ENCODE peak calls at places on chromosomes 12 and 14, in seven cellular contexts. One of them, this sample, is unnamed.
A peak's percentile ranks its signal among the peaks of the same experiment; 100 is the strongest.

GRCh38 chr14:71712478-71712877 is 219.8 kb upstream of the RGS6 start:
- DNase-seq in HCT116: no peak
- DNase-seq in right lobe of liver: no peak
- DNase-seq in adipocyte: no peak
- DNase-seq in IMR-90: no peak
- DNase-seq in HFF-Myc: no peak
- DNase-seq in endothelial cell of umbilical vein: no peak
- DNase-seq in this sample: no peak

GRCh38 chr12:6771091-6771495 is 1.2 kb upstream of the LAG3 start:
- DNase-seq in right lobe of liver: no peak
- DNase-seq in endothelial cell of umbilical vein: peak; percentile 69
- DNase-seq in adipocyte: no peak
- DNase-seq in HFF-Myc: no peak
- DNase-seq in HCT116: no peak
- DNase-seq in IMR-90: no peak
- DNase-seq in this sample: no peak

GRCh38 chr12:8841778-8842177 is 19.4 kb downstream of the A2ML1 start:
- DNase-seq in HFF-Myc: no peak
- DNase-seq in IMR-90: no peak
- DNase-seq in HCT116: no peak
- DNase-seq in right lobe of liver: no peak
- DNase-seq in endothelial cell of umbilical vein: no peak
- DNase-seq in adipocyte: no peak
- DNase-seq in this sample: no peak

GRCh38 chr12:97313471-97314190 is 149.0 kb upstream of the RMST start:
- DNase-seq in endothelial cell of umbilical vein: no peak
- DNase-seq in HCT116: no peak
- DNase-seq in HFF-Myc: no peak
- DNase-seq in adipocyte: no peak
- DNase-seq in right lobe of liver: no peak
- DNase-seq in IMR-90: no peak
- DNase-seq in this sample: no peak

GRCh38 chr12:86669010-86669409 is 412.8 kb upstream of the MGAT4C start:
- DNase-seq in HCT116: no peak
- DNase-seq in right lobe of liver: no peak
- DNase-seq in HFF-Myc: no peak
- DNase-seq in endothelial cell of umbilical vein: no peak
- DNase-seq in adipocyte: no peak
- DNase-seq in IMR-90: no peak
- DNase-seq in this sample: no peak

GRCh38 chr12:45235087-45236025 is 19.5 kb downstream of the ANO6 start:
- DNase-seq in IMR-90: peak; percentile 69
- DNase-seq in adipocyte: peak; percentile 70
- DNase-seq in HFF-Myc: no peak
- DNase-seq in endothelial cell of umbilical vein: peak; percentile 87
- DNase-seq in HCT116: peak; percentile 62
- DNase-seq in right lobe of liver: no peak
- DNase-seq in this sample: no peak

GRCh38 chr14:94655169-94655710 is 43.0 kb downstream of the SERPINA3 start:
- DNase-seq in adipocyte: no peak
- DNase-seq in right lobe of liver: no peak
- DNase-seq in HCT116: no peak
- DNase-seq in HFF-Myc: no peak
- DNase-seq in IMR-90: no peak
- DNase-seq in endothelial cell of umbilical vein: no peak
- DNase-seq in this sample: no peak

GRCh38 chr12:101713059-101713682 is 15.7 kb downstream of the CHPT1 start:
- DNase-seq in endothelial cell of umbilical vein: no peak
- DNase-seq in adipocyte: no peak
- DNase-seq in IMR-90: no peak
- DNase-seq in right lobe of liver: peak; percentile 69
- DNase-seq in HCT116: no peak
- DNase-seq in HFF-Myc: no peak
- DNase-seq in this sample: peak; percentile 41

GRCh38 chr14:38171197-38171596 is 36.5 kb upstream of the SSTR1 start:
- DNase-seq in IMR-90: peak; percentile 33
- DNase-seq in adipocyte: no peak
- DNase-seq in HCT116: no peak
- DNase-seq in endothelial cell of umbilical vein: no peak
- DNase-seq in right lobe of liver: no peak
- DNase-seq in HFF-Myc: peak; percentile 31
- DNase-seq in this sample: no peak

GRCh38 chr14:104181761-104182530 is 43.6 kb downstream of the KIF26A start:
- DNase-seq in HFF-Myc: no peak
- DNase-seq in right lobe of liver: no peak
- DNase-seq in endothelial cell of umbilical vein: no peak
- DNase-seq in adipocyte: no peak
- DNase-seq in IMR-90: no peak
- DNase-seq in HCT116: peak; percentile 6
- DNase-seq in this sample: no peak

GRCh38 chr14:96059519-96060135 is 20.5 kb downstream of the C14orf132 start:
- DNase-seq in HFF-Myc: no peak
- DNase-seq in IMR-90: no peak
- DNase-seq in adipocyte: no peak
- DNase-seq in right lobe of liver: no peak
- DNase-seq in endothelial cell of umbilical vein: no peak
- DNase-seq in HCT116: no peak
- DNase-seq in this sample: no peak

GRCh38 chr14:66624319-66624937 is 116.5 kb downstream of the GPHN start:
- DNase-seq in endothelial cell of umbilical vein: peak; percentile 71
- DNase-seq in HCT116: peak; percentile 48
- DNase-seq in right lobe of liver: peak; percentile 52
- DNase-seq in HFF-Myc: peak; percentile 44
- DNase-seq in adipocyte: peak; percentile 73
- DNase-seq in IMR-90: peak; percentile 69
- DNase-seq in this sample: peak; percentile 71

GRCh38 chr12:61629702-61630101 is 630.5 kb upstream of the USP15 start:
- DNase-seq in adipocyte: no peak
- DNase-seq in endothelial cell of umbilical vein: no peak
- DNase-seq in HFF-Myc: no peak
- DNase-seq in HCT116: no peak
- DNase-seq in right lobe of liver: no peak
- DNase-seq in IMR-90: no peak
- DNase-seq in this sample: no peak

GRCh38 chr12:50302686-50303085 is 19.4 kb upstream of the LIMA1 start:
- DNase-seq in HCT116: no peak
- DNase-seq in endothelial cell of umbilical vein: no peak
- DNase-seq in IMR-90: peak; percentile 85
- DNase-seq in HFF-Myc: peak; percentile 41
- DNase-seq in adipocyte: no peak
- DNase-seq in right lobe of liver: no peak
- DNase-seq in this sample: no peak

DNA sequence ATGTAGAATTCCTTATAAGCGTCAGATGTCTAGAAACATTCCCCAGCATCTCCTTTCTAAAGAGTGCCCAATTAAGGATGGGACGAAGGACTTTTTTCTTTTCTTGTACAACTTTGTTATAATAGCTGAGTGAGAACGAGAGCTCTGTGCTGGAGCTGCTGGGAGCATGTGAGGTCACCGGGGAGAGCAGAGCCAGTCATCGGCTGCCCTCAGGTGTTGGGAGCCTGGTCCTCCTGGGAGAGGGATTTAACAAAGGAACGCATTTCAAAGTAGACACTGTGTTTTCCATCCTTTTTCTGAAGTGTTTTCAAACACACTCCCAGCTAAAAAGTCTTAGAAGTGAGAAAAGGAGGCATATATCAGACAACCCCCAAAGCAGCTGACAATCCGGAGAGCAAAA is 50.9 kb upstream of the PIWIL1 start:
- DNase-seq in endothelial cell of umbilical vein: no peak
- DNase-seq in HCT116: no peak
- DNase-seq in adipocyte: no peak
- DNase-seq in right lobe of liver: no peak
- DNase-seq in HFF-Myc: no peak
- DNase-seq in IMR-90: no peak
- DNase-seq in this sample: no peak
- H3K4me3 ChIP-seq in endothelial cell of umbilical vein: no peak overlapping the region
- H3K4me3 ChIP-seq in HCT116: no peak overlapping the region
- H3K4me3 ChIP-seq in adipocyte: no peak overlapping the region
- H3K4me3 ChIP-seq in right lobe of liver: no peak overlapping the region
- H3K4me3 ChIP-seq in HFF-Myc: no peak overlapping the region
- H3K4me3 ChIP-seq in IMR-90: no peak overlapping the region
- H3K4me3 ChIP-seq in this sample: no peak overlapping the region

DNA sequence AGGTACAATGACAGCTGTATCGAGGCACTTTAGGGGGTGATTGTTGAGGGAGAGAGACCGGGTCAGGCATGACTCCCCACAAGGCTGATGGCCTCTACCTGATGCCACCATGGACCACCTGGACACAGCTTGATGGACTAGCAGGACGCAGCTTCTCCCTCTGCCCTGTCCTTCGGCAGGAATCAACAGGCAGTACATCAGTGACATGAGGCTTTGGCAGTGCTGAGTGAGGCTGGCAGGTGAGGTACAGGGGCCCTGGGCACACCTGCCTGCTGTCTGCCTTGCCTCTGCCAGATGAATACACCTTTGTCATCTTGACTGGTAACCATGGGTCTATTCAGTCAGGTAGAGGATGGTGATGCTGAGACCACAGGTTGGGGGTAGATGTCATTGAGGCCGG is 25.3 kb upstream of the ESRRB start:
- DNase-seq in HCT116: no peak
- DNase-seq in HFF-Myc: no peak
- DNase-seq in IMR-90: no peak
- DNase-seq in endothelial cell of umbilical vein: no peak
- DNase-seq in adipocyte: no peak
- DNase-seq in right lobe of liver: no peak
- DNase-seq in this sample: no peak
- H3K4me3 ChIP-seq in HCT116: no peak overlapping the region
- H3K4me3 ChIP-seq in HFF-Myc: no peak overlapping the region
- H3K4me3 ChIP-seq in IMR-90: no peak overlapping the region
- H3K4me3 ChIP-seq in endothelial cell of umbilical vein: no peak overlapping the region
- H3K4me3 ChIP-seq in adipocyte: no peak overlapping the region
- H3K4me3 ChIP-seq in right lobe of liver: no peak overlapping the region
- H3K4me3 ChIP-seq in this sample: no peak overlapping the region

GRCh38 chr12:54285150-54286041 is 4.9 kb downstream of the HNRNPA1 start:
- DNase-seq in adipocyte: peak; percentile 38
- DNase-seq in HCT116: no peak
- DNase-seq in IMR-90: no peak
- DNase-seq in right lobe of liver: no peak
- DNase-seq in endothelial cell of umbilical vein: no peak
- DNase-seq in HFF-Myc: no peak
- DNase-seq in this sample: no peak
- H3K4me3 ChIP-seq in adipocyte: peak overlapping the region; percentile 66
- H3K4me3 ChIP-seq in HCT116: no peak overlapping the region
- H3K4me3 ChIP-seq in IMR-90: no peak overlapping the region
- H3K4me3 ChIP-seq in right lobe of liver: no peak overlapping the region
- H3K4me3 ChIP-seq in endothelial cell of umbilical vein: peak overlapping the region; percentile 19
- H3K4me3 ChIP-seq in HFF-Myc: peak overlapping the region; percentile 85
- H3K4me3 ChIP-seq in this sample: no peak overlapping the region

GRCh38 chr12:4143909-4144308 is 129.7 kb upstream of the CCND2 start:
- DNase-seq in endothelial cell of umbilical vein: no peak
- DNase-seq in IMR-90: no peak
- DNase-seq in adipocyte: no peak
- DNase-seq in HCT116: peak; percentile 37
- DNase-seq in HFF-Myc: no peak
- DNase-seq in right lobe of liver: no peak
- DNase-seq in this sample: no peak
- H3K4me3 ChIP-seq in endothelial cell of umbilical vein: no peak overlapping the region
- H3K4me3 ChIP-seq in IMR-90: no peak overlapping the region
- H3K4me3 ChIP-seq in adipocyte: no peak overlapping the region
- H3K4me3 ChIP-seq in HCT116: no peak overlapping the region
- H3K4me3 ChIP-seq in HFF-Myc: no peak overlapping the region
- H3K4me3 ChIP-seq in right lobe of liver: no peak overlapping the region
- H3K4me3 ChIP-seq in this sample: no peak overlapping the region

GRCh38 chr12:84463756-84464495 is 448.7 kb downstream of the SLC6A15 start:
- DNase-seq in right lobe of liver: no peak
- DNase-seq in adipocyte: peak; percentile 75
- DNase-seq in HCT116: no peak
- DNase-seq in endothelial cell of umbilical vein: no peak
- DNase-seq in IMR-90: peak; percentile 53
- DNase-seq in HFF-Myc: peak; percentile 88
- DNase-seq in this sample: no peak
- H3K4me3 ChIP-seq in right lobe of liver: no peak overlapping the region
- H3K4me3 ChIP-seq in adipocyte: no peak overlapping the region
- H3K4me3 ChIP-seq in HCT116: no peak overlapping the region
- H3K4me3 ChIP-seq in endothelial cell of umbilical vein: no peak overlapping the region
- H3K4me3 ChIP-seq in IMR-90: no peak overlapping the region
- H3K4me3 ChIP-seq in HFF-Myc: no peak overlapping the region
- H3K4me3 ChIP-seq in this sample: no peak overlapping the region

DNA sequence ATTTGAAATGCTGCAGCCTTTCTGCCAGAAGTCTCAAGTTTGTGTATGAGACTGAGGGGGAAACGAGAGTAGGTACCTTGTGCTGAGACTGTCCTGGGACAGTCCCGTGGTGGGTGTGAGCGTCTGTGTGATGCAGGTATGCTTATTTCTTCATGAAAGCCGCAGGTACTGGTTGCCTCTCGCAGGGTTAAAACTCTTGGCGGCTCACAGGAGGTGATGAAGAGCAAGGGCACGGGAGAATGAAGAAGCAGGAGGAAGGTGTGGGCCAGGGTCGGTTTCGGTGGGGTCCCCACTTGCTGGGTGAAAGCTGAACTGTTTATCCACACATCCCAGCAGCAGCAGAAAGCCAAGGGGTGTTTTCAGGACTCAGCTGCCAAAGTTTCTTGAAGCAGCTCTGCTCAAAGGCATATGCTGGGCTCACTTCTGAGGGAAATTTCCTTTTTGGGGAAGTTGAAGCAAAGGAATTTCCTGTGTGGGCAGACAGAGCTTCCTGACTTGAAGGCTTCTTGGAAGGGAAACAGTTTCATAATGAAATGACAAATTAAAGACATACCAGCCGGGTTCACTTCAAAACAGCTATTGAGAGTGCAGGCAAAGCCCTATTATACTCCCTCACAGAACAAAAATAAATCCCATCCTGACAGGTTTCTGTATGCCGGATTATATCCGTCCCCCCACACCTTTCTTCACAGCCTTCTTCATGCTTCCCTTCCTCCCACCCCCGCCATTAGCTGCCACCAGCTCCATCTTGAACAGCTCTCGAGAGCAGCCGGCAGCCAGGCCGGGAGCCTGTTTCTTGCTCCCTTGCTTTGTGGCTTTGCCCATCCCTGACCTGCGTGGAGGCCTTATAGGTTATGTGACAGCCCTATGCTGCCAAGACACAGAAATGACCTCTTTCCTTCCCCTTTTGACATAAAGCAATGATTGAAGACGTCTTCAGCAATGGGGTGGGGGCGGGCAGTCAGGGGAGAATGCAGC is 116.6 kb downstream of the ETV6 start:
- DNase-seq in adipocyte: peak; percentile 79
- DNase-seq in IMR-90: peak; percentile 70
- DNase-seq in HCT116: no peak
- DNase-seq in right lobe of liver: peak; percentile 39
- DNase-seq in endothelial cell of umbilical vein: peak; percentile 78
- DNase-seq in HFF-Myc: peak; percentile 30
- DNase-seq in this sample: no peak
- H3K4me3 ChIP-seq in adipocyte: peak overlapping the region; percentile 27
- H3K4me3 ChIP-seq in IMR-90: no peak overlapping the region
- H3K4me3 ChIP-seq in HCT116: no peak overlapping the region
- H3K4me3 ChIP-seq in right lobe of liver: no peak overlapping the region
- H3K4me3 ChIP-seq in endothelial cell of umbilical vein: no peak overlapping the region
- H3K4me3 ChIP-seq in HFF-Myc: no peak overlapping the region
- H3K4me3 ChIP-seq in this sample: no peak overlapping the region

This sample was measured in stomach.